ENCODE peak calls at places on chromosomes 1 and 21, in six cellular contexts. B, S, P, Q, X and I are unnamed samples.

GRCh38 chr1:234272656-234273312 is 100.5 kb upstream of the COA6 start:
- DNase-seq in P (no peak), Q (no peak), S (no peak), B (no peak), X (no peak), I (no peak)

GRCh38 chr1:46219551-46220520 is 16.7 kb downstream of the LURAP1 start:
- DNase-seq in S (no peak), P (no peak), B (no peak), X (peak), Q (peak), I (no peak)

GRCh38 chr1:205927247-205927646 is 16.0 kb downstream of the SLC26A9 start:
- DNase-seq in P (no peak), S (no peak), Q (no peak), X (no peak), B (no peak), I (no peak)

GRCh38 chr1:35268282-35269189 is at the start of gene ZMYM4:
- DNase-seq in Q (peak), P (peak), X (peak), S (peak), B (peak), I (peak)

GRCh38 chr1:107538502-107538901 is 397.7 kb downstream of the NTNG1 start:
- DNase-seq in X (no peak), P (no peak), S (no peak), Q (no peak), B (no peak), I (no peak)

GRCh38 chr1:226452981-226453380 is 45.1 kb upstream of the PARP1 start:
- DNase-seq in X (peak), S (no peak), P (no peak), Q (no peak), B (no peak), I (no peak)

GRCh38 chr21:36858320-36858957 is 108.0 kb downstream of the HLCS start:
- DNase-seq in Q (no peak), P (no peak), B (no peak), X (no peak), S (no peak), I (no peak)

GRCh38 chr1:223504741-223505140 is 111.5 kb downstream of the CCDC185 start:
- DNase-seq in B (no peak), X (peak), S (peak), Q (no peak), P (peak), I (no peak)

GRCh38 chr21:38832664-38833063 is 26.9 kb downstream of the ETS2 start:
- DNase-seq in S (no peak), P (no peak), B (no peak), Q (no peak), X (no peak), I (no peak)

GRCh38 chr1:119674835-119675289 is 26.8 kb upstream of the ZNF697 start:
- DNase-seq in B (no peak), P (no peak), S (peak), X (peak), Q (peak), I (no peak)

GRCh38 chr1:193325771-193326170 is 139.4 kb upstream of the B3GALT2 start:
- DNase-seq in Q (no peak), X (no peak), P (no peak), S (no peak), B (no peak), I (no peak)

GRCh38 chr1:32816676-32817158 is 441 bp downstream of the YARS1 start:
- DNase-seq in B (no peak), P (no peak), X (no peak), Q (no peak), S (no peak), I (no peak)